ENCODE peak calls at places on chromosomes 16 and 17, in six cellular contexts. One of them, this sample, is unnamed.

GRCh38 chr16:19588661-19589060 is 33.2 kb downstream of the VPS35L start:
- DNase-seq in HepG2: no peak
- DNase-seq in K562: no peak
- DNase-seq in HCT116: no peak
- DNase-seq in H1: no peak
- DNase-seq in SK-N-SH: no peak
- DNase-seq in this sample: no peak

GRCh38 chr17:65553009-65553645 is 8.3 kb downstream of the AXIN2 start:
- DNase-seq in HCT116: no peak
- DNase-seq in HepG2: no peak
- DNase-seq in K562: no peak
- DNase-seq in SK-N-SH: no peak
- DNase-seq in H1: no peak
- DNase-seq in this sample: no peak

GRCh38 chr17:65198653-65199382 is 61.6 kb downstream of the RGS9 start:
- DNase-seq in K562: peak
- DNase-seq in HepG2: peak
- DNase-seq in H1: no peak
- DNase-seq in HCT116: peak
- DNase-seq in SK-N-SH: peak
- DNase-seq in this sample: peak

GRCh38 chr16:360698-361336 is 8.3 kb upstream of the AXIN1 start:
- DNase-seq in HCT116: no peak
- DNase-seq in H1: no peak
- DNase-seq in K562: no peak
- DNase-seq in HepG2: no peak
- DNase-seq in SK-N-SH: no peak
- DNase-seq in this sample: no peak

GRCh38 chr16:77569406-77569805 is 134.6 kb upstream of the ADAMTS18 start:
- DNase-seq in H1: no peak
- DNase-seq in SK-N-SH: no peak
- DNase-seq in HCT116: no peak
- DNase-seq in K562: no peak
- DNase-seq in HepG2: no peak
- DNase-seq in this sample: no peak

GRCh38 chr17:50280801-50281441 is 6.7 kb downstream of the TMEM92 start:
- DNase-seq in SK-N-SH: peak
- DNase-seq in HCT116: no peak
- DNase-seq in H1: no peak
- DNase-seq in K562: no peak
- DNase-seq in HepG2: no peak
- DNase-seq in this sample: no peak

GRCh38 chr16:67865318-67865717 is 7.5 kb upstream of the EDC4 start:
- DNase-seq in H1: no peak
- DNase-seq in K562: peak
- DNase-seq in HCT116: no peak
- DNase-seq in HepG2: peak
- DNase-seq in SK-N-SH: peak
- DNase-seq in this sample: no peak

GRCh38 chr17:1529863-1530262 is 13.5 kb upstream of the INPP5K start:
- DNase-seq in HepG2: no peak
- DNase-seq in H1: no peak
- DNase-seq in K562: no peak
- DNase-seq in HCT116: no peak
- DNase-seq in SK-N-SH: no peak
- DNase-seq in this sample: no peak

GRCh38 chr16:57871457-57871856 is 69.2 kb upstream of the KIFC3 start:
- DNase-seq in HepG2: no peak
- DNase-seq in HCT116: no peak
- DNase-seq in K562: no peak
- DNase-seq in SK-N-SH: no peak
- DNase-seq in H1: no peak
- DNase-seq in this sample: no peak

GRCh38 chr17:17416400-17417360 is 60.1 kb upstream of the MED9 start:
- DNase-seq in HCT116: no peak
- DNase-seq in HepG2: peak
- DNase-seq in H1: no peak
- DNase-seq in SK-N-SH: no peak
- DNase-seq in K562: no peak
- DNase-seq in this sample: peak

GRCh38 chr17:50931003-50931878 is 65.1 kb upstream of the TOB1 start:
- DNase-seq in H1: no peak
- DNase-seq in SK-N-SH: peak
- DNase-seq in HepG2: peak
- DNase-seq in K562: peak
- DNase-seq in HCT116: no peak
- DNase-seq in this sample: no peak

GRCh38 chr17:45221997-45222272 is 250 bp downstream of the FMNL1 start:
- DNase-seq in HepG2: no peak
- DNase-seq in K562: no peak
- DNase-seq in H1: no peak
- DNase-seq in SK-N-SH: no peak
- DNase-seq in HCT116: no peak
- DNase-seq in this sample: peak

GRCh38 chr17:78345172-78345571 is 14.7 kb downstream of the SOCS3 start:
- DNase-seq in K562: no peak
- DNase-seq in HCT116: no peak
- DNase-seq in HepG2: no peak
- DNase-seq in H1: no peak
- DNase-seq in SK-N-SH: no peak
- DNase-seq in this sample: no peak

GRCh38 chr17:50841949-50842354 is 6.6 kb downstream of the WFIKKN2 start:
- DNase-seq in K562: peak
- DNase-seq in H1: peak
- DNase-seq in SK-N-SH: peak
- DNase-seq in HCT116: peak
- DNase-seq in HepG2: peak
- DNase-seq in this sample: peak

GRCh38 chr16:85541619-85542547 is 71.2 kb upstream of the GSE1 start:
- DNase-seq in HCT116: no peak
- DNase-seq in H1: no peak
- DNase-seq in HepG2: no peak
- DNase-seq in K562: no peak
- DNase-seq in SK-N-SH: no peak
- DNase-seq in this sample: no peak

GRCh38 chr17:31269597-31269996 is 27.4 kb downstream of the OMG start:
- DNase-seq in SK-N-SH: no peak
- DNase-seq in H1: peak
- DNase-seq in HepG2: peak
- DNase-seq in HCT116: peak
- DNase-seq in K562: no peak
- DNase-seq in this sample: no peak

GRCh38 chr17:79305376-79305775 is 230.8 kb downstream of the ENGASE start:
- DNase-seq in HCT116: no peak
- DNase-seq in HepG2: no peak
- DNase-seq in SK-N-SH: peak
- DNase-seq in K562: peak
- DNase-seq in H1: no peak
- DNase-seq in this sample: no peak

GRCh38 chr17:42358434-42358833 is 29.8 kb downstream of the STAT3 start:
- DNase-seq in SK-N-SH: no peak
- DNase-seq in K562: no peak
- DNase-seq in H1: no peak
- DNase-seq in HepG2: no peak
- DNase-seq in HCT116: no peak
- DNase-seq in this sample: no peak

GRCh38 chr17:65556014-65556909 is 5.2 kb downstream of the AXIN2 start:
- DNase-seq in H1: no peak
- DNase-seq in SK-N-SH: peak
- DNase-seq in HCT116: peak
- DNase-seq in K562: peak
- DNase-seq in HepG2: peak
- DNase-seq in this sample: peak

GRCh38 chr16:14015017-14015416 is 56.1 kb upstream of the MRTFB start:
- DNase-seq in H1: no peak
- DNase-seq in SK-N-SH: no peak
- DNase-seq in HCT116: no peak
- DNase-seq in K562: no peak
- DNase-seq in HepG2: no peak
- DNase-seq in this sample: no peak

DNA sequence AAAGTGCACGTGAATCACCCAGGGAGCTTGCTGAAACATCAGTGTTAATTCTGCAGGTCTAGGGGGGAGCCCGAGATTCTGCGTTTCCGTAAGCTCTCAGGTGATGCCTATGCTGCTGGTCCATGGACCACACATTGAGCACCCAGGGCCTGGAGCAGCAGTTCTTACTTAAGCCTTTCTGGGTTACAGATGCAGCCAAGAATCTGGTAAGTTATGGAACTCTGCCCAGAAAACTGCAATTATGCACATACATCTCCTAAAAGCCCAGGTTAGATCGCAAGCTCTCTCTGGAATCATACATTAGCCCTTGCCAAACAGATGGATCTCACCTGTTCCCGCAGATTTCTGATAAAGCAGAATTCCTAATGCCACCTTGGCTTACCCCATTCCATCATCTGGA is 265.9 kb upstream of the SALL1 start:
- DNase-seq in K562: no peak
- DNase-seq in H1: no peak
- DNase-seq in SK-N-SH: no peak
- DNase-seq in HepG2: no peak
- DNase-seq in HCT116: no peak
- DNase-seq in this sample: no peak
- TF ChIP-seq JUND in K562: no peak
- TF ChIP-seq JUND in H1: no peak
- TF ChIP-seq JUND in SK-N-SH: no peak
- TF ChIP-seq JUND in HepG2: no peak
- TF ChIP-seq JUND in HCT116: no peak
- TF ChIP-seq JUND in this sample: no peak

DNA sequence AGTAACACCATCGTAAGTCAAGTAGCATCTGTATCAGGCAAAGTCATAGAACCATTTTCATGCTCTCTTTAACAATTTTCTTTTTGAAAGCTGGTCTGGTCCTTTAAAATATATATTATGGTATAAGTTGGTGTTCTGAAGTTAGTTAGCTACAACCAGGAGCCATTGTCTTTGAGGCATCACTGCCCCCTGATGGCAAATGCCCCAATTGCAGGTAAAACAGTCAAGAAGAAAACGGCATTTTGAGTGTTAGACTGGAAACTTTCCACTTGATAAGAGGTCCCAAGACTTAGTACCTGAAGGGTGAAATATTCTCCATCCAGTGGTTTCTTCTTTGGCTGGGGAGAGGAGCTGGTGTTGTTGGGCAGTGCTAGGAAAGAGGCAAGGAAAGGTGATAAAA is 14.1 kb downstream of the TP53 start:
- DNase-seq in HepG2: peak
- DNase-seq in HCT116: no peak
- DNase-seq in SK-N-SH: no peak
- DNase-seq in K562: peak
- DNase-seq in H1: no peak
- DNase-seq in this sample: no peak
- TF ChIP-seq JUND in HepG2: no peak
- TF ChIP-seq JUND in HCT116: no peak
- TF ChIP-seq JUND in SK-N-SH: no peak
- TF ChIP-seq JUND in K562: no peak
- TF ChIP-seq JUND in H1: no peak
- TF ChIP-seq JUND in this sample: no peak

GRCh38 chr17:34384822-34385605 is 22.0 kb upstream of the CCL1 start:
- DNase-seq in SK-N-SH: no peak
- DNase-seq in K562: no peak
- DNase-seq in HepG2: no peak
- DNase-seq in H1: no peak
- DNase-seq in HCT116: no peak
- DNase-seq in this sample: no peak

GRCh38 chr17:34379876-34380275 is 16.8 kb upstream of the CCL1 start:
- DNase-seq in K562: no peak
- DNase-seq in SK-N-SH: no peak
- DNase-seq in H1: no peak
- DNase-seq in HepG2: no peak
- DNase-seq in HCT116: no peak
- DNase-seq in this sample: no peak

GRCh38 chr17:34384271-34384670 is 21.2 kb upstream of the CCL1 start:
- DNase-seq in H1: no peak
- DNase-seq in HepG2: no peak
- DNase-seq in HCT116: no peak
- DNase-seq in K562: no peak
- DNase-seq in SK-N-SH: no peak
- DNase-seq in this sample: no peak

GRCh38 chr17:34383225-34383615 is 20.2 kb upstream of the CCL1 start:
- DNase-seq in HCT116: no peak
- DNase-seq in SK-N-SH: no peak
- DNase-seq in K562: no peak
- DNase-seq in H1: no peak
- DNase-seq in HepG2: no peak
- DNase-seq in this sample: no peak

DNA sequence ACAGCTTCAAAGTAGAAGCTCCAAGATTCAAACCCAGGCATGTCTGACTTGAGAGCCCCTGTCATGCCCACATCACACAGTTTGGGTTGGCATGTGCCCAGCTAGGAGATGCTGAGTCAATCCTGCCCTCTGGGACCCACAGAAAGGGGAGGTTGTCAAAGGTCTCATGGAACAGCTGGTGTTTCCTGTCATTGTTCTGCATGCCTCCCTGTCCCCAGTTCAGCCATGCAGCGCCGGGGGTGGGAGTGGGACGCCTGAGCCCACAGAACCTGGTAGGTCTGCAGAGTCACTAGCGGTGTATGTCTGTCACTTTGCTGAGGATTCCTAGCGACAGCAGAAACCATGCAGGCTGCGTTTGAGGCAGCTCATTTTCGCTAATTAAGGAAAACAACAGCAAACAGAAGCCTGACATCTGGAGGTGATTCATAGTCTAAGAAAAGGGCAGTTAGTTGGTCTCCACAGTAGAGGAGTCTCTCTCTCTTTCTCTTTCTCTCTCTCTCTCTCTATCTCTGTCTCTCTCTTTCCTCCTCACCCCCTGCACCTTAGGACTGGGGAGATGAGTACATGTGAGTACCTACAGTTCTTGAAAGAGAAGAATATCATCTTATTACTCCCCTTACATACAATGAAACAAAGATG is 19.7 kb upstream of the CCL1 start:
- DNase-seq in H1: no peak
- DNase-seq in K562: no peak
- DNase-seq in SK-N-SH: peak
- DNase-seq in HCT116: no peak
- DNase-seq in HepG2: no peak
- DNase-seq in this sample: no peak
- TF ChIP-seq JUND in H1: no peak
- TF ChIP-seq JUND in K562: no peak
- TF ChIP-seq JUND in SK-N-SH: no peak
- TF ChIP-seq JUND in HCT116: no peak
- TF ChIP-seq JUND in HepG2: no peak
- TF ChIP-seq JUND in this sample: no peak

GRCh38 chr17:38578641-38579480 is 26.9 kb downstream of the SRCIN1 start:
- DNase-seq in K562: no peak
- DNase-seq in HCT116: no peak
- DNase-seq in H1: no peak
- DNase-seq in HepG2: no peak
- DNase-seq in SK-N-SH: peak
- DNase-seq in this sample: no peak

GRCh38 chr17:38577244-38577643 is 28.5 kb downstream of the SRCIN1 start:
- DNase-seq in SK-N-SH: no peak
- DNase-seq in HCT116: no peak
- DNase-seq in K562: no peak
- DNase-seq in H1: no peak
- DNase-seq in HepG2: no peak
- DNase-seq in this sample: no peak

GRCh38 chr17:38579934-38580333 is 25.8 kb downstream of the SRCIN1 start:
- DNase-seq in H1: no peak
- DNase-seq in HCT116: no peak
- DNase-seq in HepG2: peak
- DNase-seq in SK-N-SH: peak
- DNase-seq in K562: peak
- DNase-seq in this sample: no peak

GRCh38 chr17:38577645-38578173 is 28.0 kb downstream of the SRCIN1 start:
- DNase-seq in H1: no peak
- DNase-seq in HepG2: no peak
- DNase-seq in K562: no peak
- DNase-seq in SK-N-SH: no peak
- DNase-seq in HCT116: no peak
- DNase-seq in this sample: no peak

GRCh38 chr17:38578229-38578628 is 27.5 kb downstream of the SRCIN1 start:
- DNase-seq in HepG2: no peak
- DNase-seq in SK-N-SH: peak
- DNase-seq in H1: no peak
- DNase-seq in K562: no peak
- DNase-seq in HCT116: no peak
- DNase-seq in this sample: no peak
- TF ChIP-seq JUND in HepG2: no peak
- TF ChIP-seq JUND in SK-N-SH: no peak
- TF ChIP-seq JUND in H1: no peak
- TF ChIP-seq JUND in K562: no peak
- TF ChIP-seq JUND in HCT116: no peak
- TF ChIP-seq JUND in this sample: no peak

This sample was measured in T47D.